ENCODE peak calls at places on chromosomes 3 and 15, in ten cellular contexts. One of them, this sample, is unnamed. For H3K27me3, the result is how much of the 10 kb centered on the place peaks cover.

GRCh38 chr3:184259878-184260570 is 1.3 kb downstream of the CAMK2N2 start:
- DNase-seq in fibroblast of lung: peak
- DNase-seq in right atrium auricular region: no peak
- DNase-seq in HCT116: no peak
- DNase-seq in SJSA1: no peak
- DNase-seq in H9: no peak
- DNase-seq in right cardiac atrium: peak
- DNase-seq in sigmoid colon: no peak
- DNase-seq in neuronal stem cell: peak
- DNase-seq in tibial artery: no peak
- DNase-seq in this sample: peak

GRCh38 chr3:133467780-133468179 is 67.9 kb downstream of the BFSP2 start:
- DNase-seq in fibroblast of lung: no peak
- DNase-seq in right atrium auricular region: no peak
- DNase-seq in HCT116: no peak
- DNase-seq in SJSA1: no peak
- DNase-seq in H9: no peak
- DNase-seq in right cardiac atrium: no peak
- DNase-seq in sigmoid colon: no peak
- DNase-seq in neuronal stem cell: no peak
- DNase-seq in tibial artery: no peak
- DNase-seq in this sample: no peak

GRCh38 chr15:74240002-74240568 is 4.0 kb downstream of the CCDC33 start:
- DNase-seq in fibroblast of lung: peak
- DNase-seq in right atrium auricular region: peak
- DNase-seq in HCT116: peak
- DNase-seq in SJSA1: peak
- DNase-seq in H9: peak
- DNase-seq in right cardiac atrium: peak
- DNase-seq in sigmoid colon: peak
- DNase-seq in neuronal stem cell: no peak
- DNase-seq in tibial artery: peak
- DNase-seq in this sample: peak

GRCh38 chr3:194592798-194593752 is 40.1 kb downstream of the TMEM44 start:
- DNase-seq in fibroblast of lung: peak
- DNase-seq in right atrium auricular region: no peak
- DNase-seq in HCT116: peak
- DNase-seq in SJSA1: peak
- DNase-seq in H9: no peak
- DNase-seq in right cardiac atrium: no peak
- DNase-seq in sigmoid colon: no peak
- DNase-seq in neuronal stem cell: no peak
- DNase-seq in tibial artery: peak
- DNase-seq in this sample: no peak

GRCh38 chr3:182501861-182502260 is 291.4 kb upstream of the ATP11B start:
- DNase-seq in fibroblast of lung: peak
- DNase-seq in right atrium auricular region: no peak
- DNase-seq in HCT116: no peak
- DNase-seq in SJSA1: no peak
- DNase-seq in H9: no peak
- DNase-seq in right cardiac atrium: no peak
- DNase-seq in sigmoid colon: no peak
- DNase-seq in neuronal stem cell: no peak
- DNase-seq in tibial artery: no peak
- DNase-seq in this sample: no peak

GRCh38 chr3:99627062-99627826 is 11.2 kb upstream of the COL8A1 start:
- DNase-seq in fibroblast of lung: peak
- DNase-seq in right atrium auricular region: no peak
- DNase-seq in HCT116: no peak
- DNase-seq in SJSA1: no peak
- DNase-seq in H9: no peak
- DNase-seq in right cardiac atrium: no peak
- DNase-seq in sigmoid colon: no peak
- DNase-seq in neuronal stem cell: no peak
- DNase-seq in tibial artery: no peak
- DNase-seq in this sample: no peak

GRCh38 chr3:164730810-164731209 is 347.5 kb downstream of the SI start:
- DNase-seq in fibroblast of lung: peak
- DNase-seq in right atrium auricular region: no peak
- DNase-seq in HCT116: no peak
- DNase-seq in SJSA1: no peak
- DNase-seq in H9: no peak
- DNase-seq in right cardiac atrium: no peak
- DNase-seq in sigmoid colon: no peak
- DNase-seq in neuronal stem cell: no peak
- DNase-seq in tibial artery: no peak
- DNase-seq in this sample: no peak

GRCh38 chr3:171976526-171976925 is 62.9 kb upstream of the FNDC3B start:
- DNase-seq in fibroblast of lung: peak
- DNase-seq in right atrium auricular region: no peak
- DNase-seq in HCT116: no peak
- DNase-seq in SJSA1: no peak
- DNase-seq in H9: no peak
- DNase-seq in right cardiac atrium: no peak
- DNase-seq in sigmoid colon: no peak
- DNase-seq in neuronal stem cell: no peak
- DNase-seq in tibial artery: no peak
- DNase-seq in this sample: no peak

GRCh38 chr15:85318048-85318731 is 62.2 kb upstream of the AKAP13 start:
- DNase-seq in fibroblast of lung: peak
- DNase-seq in right atrium auricular region: no peak
- DNase-seq in HCT116: peak
- DNase-seq in SJSA1: peak
- DNase-seq in H9: no peak
- DNase-seq in right cardiac atrium: no peak
- DNase-seq in sigmoid colon: no peak
- DNase-seq in neuronal stem cell: no peak
- DNase-seq in tibial artery: no peak
- DNase-seq in this sample: no peak

GRCh38 chr15:50146661-50147060 is 27.6 kb upstream of the ATP8B4 start:
- DNase-seq in fibroblast of lung: no peak
- DNase-seq in right atrium auricular region: no peak
- DNase-seq in HCT116: no peak
- DNase-seq in SJSA1: no peak
- DNase-seq in H9: no peak
- DNase-seq in right cardiac atrium: no peak
- DNase-seq in sigmoid colon: no peak
- DNase-seq in neuronal stem cell: no peak
- DNase-seq in tibial artery: no peak
- DNase-seq in this sample: no peak

GRCh38 chr3:106183762-106184391 is 315.1 kb upstream of the CBLB start:
- DNase-seq in fibroblast of lung: peak
- DNase-seq in right atrium auricular region: no peak
- DNase-seq in HCT116: no peak
- DNase-seq in SJSA1: no peak
- DNase-seq in H9: no peak
- DNase-seq in right cardiac atrium: no peak
- DNase-seq in sigmoid colon: no peak
- DNase-seq in neuronal stem cell: no peak
- DNase-seq in tibial artery: no peak
- DNase-seq in this sample: no peak

GRCh38 chr15:100994597-100995446 is 75.7 kb downstream of the LRRK1 start:
- DNase-seq in fibroblast of lung: no peak
- DNase-seq in right atrium auricular region: no peak
- DNase-seq in HCT116: no peak
- DNase-seq in SJSA1: no peak
- DNase-seq in H9: peak
- DNase-seq in right cardiac atrium: no peak
- DNase-seq in sigmoid colon: peak
- DNase-seq in neuronal stem cell: no peak
- DNase-seq in tibial artery: no peak
- DNase-seq in this sample: no peak

DNA sequence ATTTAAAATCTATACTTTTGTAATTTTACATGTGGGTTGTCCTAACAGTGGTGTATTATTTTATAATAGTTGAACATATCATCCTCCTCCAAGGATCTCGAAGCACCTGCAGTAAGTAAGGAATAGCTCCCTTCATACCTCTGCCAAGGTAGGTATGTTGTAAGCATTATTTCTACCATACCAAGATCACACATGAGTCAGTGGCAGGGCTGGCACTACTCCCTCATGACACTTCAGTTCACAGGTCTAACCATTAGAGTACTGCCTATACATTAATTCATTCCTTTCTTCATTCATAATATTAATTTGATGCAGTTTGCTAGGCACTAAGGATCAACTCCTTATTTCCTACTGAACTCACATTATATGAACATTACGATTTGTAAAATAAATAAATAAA is 11.9 kb upstream of the LEKR1 start:
- DNase-seq in fibroblast of lung: no peak
- DNase-seq in right atrium auricular region: no peak
- DNase-seq in HCT116: no peak
- DNase-seq in SJSA1: no peak
- DNase-seq in H9: no peak
- DNase-seq in right cardiac atrium: no peak
- DNase-seq in sigmoid colon: no peak
- DNase-seq in neuronal stem cell: no peak
- DNase-seq in tibial artery: no peak
- DNase-seq in this sample: no peak
- H3K27me3 ChIP-seq in fibroblast of lung: under half
- H3K27me3 ChIP-seq in right atrium auricular region: under half
- H3K27me3 ChIP-seq in HCT116: under half
- H3K27me3 ChIP-seq in SJSA1: under half
- H3K27me3 ChIP-seq in H9: under half
- H3K27me3 ChIP-seq in right cardiac atrium: under half
- H3K27me3 ChIP-seq in sigmoid colon: under half
- H3K27me3 ChIP-seq in neuronal stem cell: under half
- H3K27me3 ChIP-seq in tibial artery: under half
- H3K27me3 ChIP-seq in this sample: under half

DNA sequence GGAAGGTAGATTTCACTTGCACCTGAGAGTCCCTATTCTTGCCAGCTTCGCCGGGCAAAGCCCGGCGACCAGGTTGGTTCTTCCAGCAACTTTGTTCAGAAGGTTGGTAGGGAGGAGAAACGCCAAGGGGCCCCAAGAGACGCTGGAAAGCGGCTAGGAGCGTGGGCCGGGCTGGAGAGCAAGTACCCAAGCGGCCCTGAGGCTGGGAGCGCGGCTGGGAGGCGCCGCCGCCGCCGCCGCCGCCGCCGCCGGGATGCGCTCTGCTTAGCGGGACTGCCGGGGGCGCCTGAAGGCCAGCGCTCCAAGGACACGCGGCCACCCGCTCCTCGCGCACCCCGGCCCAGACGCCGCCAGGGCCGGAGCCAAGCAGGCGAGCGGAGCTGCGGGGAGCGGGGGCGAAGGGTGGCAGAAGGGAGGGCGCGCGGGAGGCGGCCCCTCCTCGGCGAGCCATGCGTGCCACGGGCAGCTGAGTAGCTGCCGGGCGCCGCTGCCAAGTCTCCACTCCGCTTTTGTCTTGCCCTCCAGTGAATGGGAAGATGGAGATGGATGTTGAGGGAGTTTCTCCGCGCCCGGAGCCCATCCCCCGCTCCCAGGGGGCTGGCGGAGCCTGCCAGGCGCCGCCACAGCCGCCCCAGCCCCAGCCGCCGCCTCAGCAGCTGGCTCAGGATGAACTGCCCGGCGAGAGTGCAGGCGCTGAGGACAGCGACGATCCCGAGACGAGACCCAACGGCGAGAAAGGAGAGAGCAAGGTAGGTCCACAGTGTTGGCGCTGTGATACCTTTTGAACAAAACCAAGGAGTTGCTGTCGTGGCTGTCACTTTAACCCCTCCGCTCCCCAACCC is 227.3 kb upstream of the AZI2 start:
- DNase-seq in fibroblast of lung: peak
- DNase-seq in right atrium auricular region: no peak
- DNase-seq in HCT116: no peak
- DNase-seq in SJSA1: peak
- DNase-seq in H9: peak
- DNase-seq in right cardiac atrium: peak
- DNase-seq in sigmoid colon: no peak
- DNase-seq in neuronal stem cell: peak
- DNase-seq in tibial artery: peak
- DNase-seq in this sample: peak
- H3K27me3 ChIP-seq in fibroblast of lung: under half
- H3K27me3 ChIP-seq in right atrium auricular region: under half
- H3K27me3 ChIP-seq in HCT116: under half
- H3K27me3 ChIP-seq in SJSA1: half or more
- H3K27me3 ChIP-seq in H9: under half
- H3K27me3 ChIP-seq in right cardiac atrium: under half
- H3K27me3 ChIP-seq in sigmoid colon: under half
- H3K27me3 ChIP-seq in neuronal stem cell: under half
- H3K27me3 ChIP-seq in tibial artery: under half
- H3K27me3 ChIP-seq in this sample: under half

GRCh38 chr15:93111451-93111850 is 22.4 kb upstream of the RGMA start:
- DNase-seq in fibroblast of lung: no peak
- DNase-seq in right atrium auricular region: no peak
- DNase-seq in HCT116: no peak
- DNase-seq in SJSA1: no peak
- DNase-seq in H9: no peak
- DNase-seq in right cardiac atrium: no peak
- DNase-seq in sigmoid colon: no peak
- DNase-seq in neuronal stem cell: no peak
- DNase-seq in tibial artery: no peak
- DNase-seq in this sample: no peak
- H3K27me3 ChIP-seq in fibroblast of lung: under half
- H3K27me3 ChIP-seq in right atrium auricular region: under half
- H3K27me3 ChIP-seq in HCT116: under half
- H3K27me3 ChIP-seq in SJSA1: under half
- H3K27me3 ChIP-seq in H9: under half
- H3K27me3 ChIP-seq in right cardiac atrium: under half
- H3K27me3 ChIP-seq in sigmoid colon: under half
- H3K27me3 ChIP-seq in neuronal stem cell: under half
- H3K27me3 ChIP-seq in tibial artery: under half
- H3K27me3 ChIP-seq in this sample: half or more

GRCh38 chr15:51161491-51162260 is 67.0 kb upstream of the TNFAIP8L3 start:
- DNase-seq in fibroblast of lung: peak
- DNase-seq in right atrium auricular region: no peak
- DNase-seq in HCT116: no peak
- DNase-seq in SJSA1: no peak
- DNase-seq in H9: no peak
- DNase-seq in right cardiac atrium: no peak
- DNase-seq in sigmoid colon: no peak
- DNase-seq in neuronal stem cell: no peak
- DNase-seq in tibial artery: no peak
- DNase-seq in this sample: no peak

GRCh38 chr15:51163843-51164242 is 69.1 kb upstream of the TNFAIP8L3 start:
- DNase-seq in fibroblast of lung: no peak
- DNase-seq in right atrium auricular region: no peak
- DNase-seq in HCT116: no peak
- DNase-seq in SJSA1: no peak
- DNase-seq in H9: peak
- DNase-seq in right cardiac atrium: no peak
- DNase-seq in sigmoid colon: no peak
- DNase-seq in neuronal stem cell: no peak
- DNase-seq in tibial artery: no peak
- DNase-seq in this sample: no peak

GRCh38 chr15:51160484-51160883 is 65.8 kb upstream of the TNFAIP8L3 start:
- DNase-seq in fibroblast of lung: no peak
- DNase-seq in right atrium auricular region: no peak
- DNase-seq in HCT116: no peak
- DNase-seq in SJSA1: no peak
- DNase-seq in H9: no peak
- DNase-seq in right cardiac atrium: no peak
- DNase-seq in sigmoid colon: no peak
- DNase-seq in neuronal stem cell: no peak
- DNase-seq in tibial artery: no peak
- DNase-seq in this sample: no peak

GRCh38 chr15:51168700-51169099 is 74.0 kb upstream of the TNFAIP8L3 start:
- DNase-seq in fibroblast of lung: no peak
- DNase-seq in right atrium auricular region: no peak
- DNase-seq in HCT116: no peak
- DNase-seq in SJSA1: no peak
- DNase-seq in H9: no peak
- DNase-seq in right cardiac atrium: no peak
- DNase-seq in sigmoid colon: no peak
- DNase-seq in neuronal stem cell: no peak
- DNase-seq in tibial artery: no peak
- DNase-seq in this sample: no peak

GRCh38 chr15:51162865-51163762 is 68.4 kb upstream of the TNFAIP8L3 start:
- DNase-seq in fibroblast of lung: peak
- DNase-seq in right atrium auricular region: peak
- DNase-seq in HCT116: peak
- DNase-seq in SJSA1: peak
- DNase-seq in H9: peak
- DNase-seq in right cardiac atrium: peak
- DNase-seq in sigmoid colon: peak
- DNase-seq in neuronal stem cell: peak
- DNase-seq in tibial artery: peak
- DNase-seq in this sample: peak
- H3K27me3 ChIP-seq in fibroblast of lung: under half
- H3K27me3 ChIP-seq in right atrium auricular region: under half
- H3K27me3 ChIP-seq in HCT116: under half
- H3K27me3 ChIP-seq in SJSA1: under half
- H3K27me3 ChIP-seq in H9: under half
- H3K27me3 ChIP-seq in right cardiac atrium: under half
- H3K27me3 ChIP-seq in sigmoid colon: under half
- H3K27me3 ChIP-seq in neuronal stem cell: under half
- H3K27me3 ChIP-seq in tibial artery: under half
- H3K27me3 ChIP-seq in this sample: under half